ENCODE peak calls at places on chromosomes 11 and 22, in seven cellular contexts. L, H, M, S, K, O and T are unnamed samples.

GRCh38 chr22:42969348-42969975 is 45.5 kb downstream of the PACSIN2 start:
- DNase-seq in L (no peak), H (no peak), M (no peak), S (no peak), K (no peak), O (no peak), T (no peak)

GRCh38 chr11:1988667-1989317 is 8.8 kb downstream of the H19 start:
- DNase-seq in L (no peak), H (no peak), M (no peak), S (no peak), K (no peak), O (no peak), T (no peak)

GRCh38 chr11:125887373-125888324 is at the start of gene HYLS1:
- DNase-seq in L (peak), H (peak), M (peak), S (peak), K (peak), O (peak), T (peak)

GRCh38 chr11:101466352-101466751 is 117.5 kb downstream of the TRPC6 start:
- DNase-seq in L (no peak), H (no peak), M (no peak), S (no peak), K (no peak), O (no peak), T (no peak)

GRCh38 chr11:12587333-12587997 is 86.8 kb upstream of the TEAD1 start:
- DNase-seq in L (no peak), H (no peak), M (no peak), S (no peak), K (no peak), O (no peak), T (no peak)

GRCh38 chr11:75066061-75066460 is 30.6 kb downstream of the OR2AT4 start:
- DNase-seq in L (no peak), H (no peak), M (no peak), S (no peak), K (no peak), O (no peak), T (no peak)

GRCh38 chr11:133821776-133822175 is 23.5 kb downstream of the SPATA19 start:
- DNase-seq in L (no peak), H (no peak), M (peak), S (peak), K (no peak), O (no peak), T (no peak)

GRCh38 chr11:62449451-62449851 is 30.6 kb downstream of the SCGB1A1 start:
- DNase-seq in L (no peak), H (no peak), M (no peak), S (no peak), K (no peak), O (no peak), T (no peak)

GRCh38 chr22:43848366-43849171 is 13.7 kb downstream of the SULT4A1 start:
- DNase-seq in L (no peak), H (no peak), M (no peak), S (no peak), K (no peak), O (no peak), T (no peak)

GRCh38 chr11:93766504-93766903 is 17.6 kb upstream of the MED17 start:
- DNase-seq in L (no peak), H (no peak), M (no peak), S (no peak), K (no peak), O (no peak), T (no peak)

GRCh38 chr11:121082670-121083069 is 18.4 kb upstream of the TECTA start:
- DNase-seq in L (no peak), H (no peak), M (no peak), S (no peak), K (no peak), O (no peak), T (no peak)

GRCh38 chr11:132137981-132138313 is 767.5 kb downstream of the NTM start:
- DNase-seq in L (no peak), H (no peak), M (no peak), S (no peak), K (no peak), O (no peak), T (no peak)

GRCh38 chr22:25658641-25659040 is 83.3 kb upstream of the MYO18B start:
- DNase-seq in L (no peak), H (no peak), M (no peak), S (no peak), K (no peak), O (no peak), T (no peak)

GRCh38 chr22:24171822-24172221 is 9.5 kb upstream of the SUSD2 start:
- DNase-seq in L (no peak), H (no peak), M (no peak), S (no peak), K (no peak), O (no peak), T (no peak)

GRCh38 chr11:44556735-44557409 is 8.6 kb upstream of the CD82 start:
- DNase-seq in L (peak), H (no peak), M (peak), S (peak), K (peak), O (no peak), T (no peak)

GRCh38 chr11:2122222-2122906 is 16.8 kb downstream of the IGF2 start:
- DNase-seq in L (peak), H (peak), M (no peak), S (no peak), K (no peak), O (peak), T (no peak)

GRCh38 chr22:46614070-46614931 is 5.9 kb upstream of the GRAMD4 start:
- DNase-seq in L (no peak), H (no peak), M (no peak), S (no peak), K (peak), O (no peak), T (no peak)

GRCh38 chr22:45155050-45155840 is 8.5 kb upstream of the NUP50 start:
- DNase-seq in L (no peak), H (no peak), M (no peak), S (no peak), K (no peak), O (no peak), T (no peak)

GRCh38 chr11:115408036-115408911 is 95.9 kb downstream of the CADM1 start:
- DNase-seq in L (no peak), H (no peak), M (peak), S (peak), K (no peak), O (no peak), T (no peak)

GRCh38 chr11:112288021-112288420 is 27.4 kb upstream of the PLET1 start:
- DNase-seq in L (no peak), H (no peak), M (no peak), S (no peak), K (no peak), O (no peak), T (no peak)

GRCh38 chr11:10485646-10486045 is 30.6 kb downstream of the AMPD3 start:
- DNase-seq in L (no peak), H (no peak), M (no peak), S (no peak), K (no peak), O (no peak), T (no peak)

GRCh38 chr11:123654566-123655081 is at the start of gene SCN3B:
- DNase-seq in L (peak), H (peak), M (peak), S (peak), K (no peak), O (peak), T (no peak)

GRCh38 chr22:25404556-25404922 is 159.9 kb upstream of the GRK3 start:
- DNase-seq in L (no peak), H (no peak), M (no peak), S (no peak), K (no peak), O (no peak), T (no peak)

GRCh38 chr22:37032535-37033460 is 13.3 kb downstream of the MPST start:
- DNase-seq in L (no peak), H (no peak), M (peak), S (no peak), K (no peak), O (no peak), T (no peak)

GRCh38 chr11:131275580-131275979 is 94.8 kb upstream of the NTM start:
- DNase-seq in L (no peak), H (no peak), M (no peak), S (peak), K (no peak), O (no peak), T (no peak)

GRCh38 chr11:111185259-111185658 is 60.3 kb upstream of the POU2AF2 start:
- DNase-seq in L (no peak), H (peak), M (no peak), S (no peak), K (no peak), O (no peak), T (peak)

GRCh38 chr11:1448166-1448825 is 38.3 kb downstream of the MOB2 start:
- DNase-seq in L (no peak), H (no peak), M (no peak), S (peak), K (no peak), O (no peak), T (no peak)

GRCh38 chr11:2143652-2144548 is 4.7 kb upstream of the IGF2 start:
- DNase-seq in L (no peak), H (no peak), M (no peak), S (no peak), K (no peak), O (no peak), T (no peak)

GRCh38 chr11:27248430-27249207 is 114.4 kb downstream of the CCDC34 start:
- DNase-seq in L (no peak), H (no peak), M (no peak), S (no peak), K (no peak), O (no peak), T (no peak)

GRCh38 chr22:47175151-47175760 is 412.8 kb downstream of the TBC1D22A start:
- DNase-seq in L (no peak), H (no peak), M (no peak), S (no peak), K (no peak), O (peak), T (no peak)

GRCh38 chr11:65997286-65997685 is 4.7 kb downstream of the EIF1AD start:
- DNase-seq in L (no peak), H (no peak), M (no peak), S (no peak), K (no peak), O (no peak), T (no peak)

GRCh38 chr11:103354656-103355055 is 245.4 kb downstream of the DYNC2H1 start:
- DNase-seq in L (no peak), H (no peak), M (no peak), S (no peak), K (no peak), O (no peak), T (no peak)

GRCh38 chr11:36235750-36236149 is 53.5 kb downstream of the COMMD9 start:
- DNase-seq in L (no peak), H (no peak), M (no peak), S (no peak), K (no peak), O (no peak), T (no peak)

GRCh38 chr11:109342261-109342660 is 79.7 kb upstream of the C11orf87 start:
- DNase-seq in L (no peak), H (no peak), M (no peak), S (no peak), K (no peak), O (no peak), T (no peak)